ENCODE peak calls at places on chromosomes 5 and 9, in ten cellular contexts. W, E, R, B, G, N, P, I, Z and L are unnamed samples.

GRCh38 chr5:77356740-77357139 is 135.4 kb downstream of the WDR41 start:
- DNase-seq in G (no peak), R (no peak), Z (peak), P (no peak), W (no peak), I (peak), B (no peak), E (no peak), N (no peak), L (no peak)

GRCh38 chr5:97162045-97162444 is 19.6 kb upstream of the LIX1 start:
- DNase-seq in P (no peak), Z (peak), W (peak), B (peak), G (no peak), N (peak), I (peak), E (peak), R (no peak), L (peak)

GRCh38 chr9:27528886-27529315 is 713 bp downstream of the MOB3B start:
- DNase-seq in G (peak), N (peak), Z (no peak), E (peak), R (peak), P (peak), I (no peak), B (no peak), W (peak), L (peak)

GRCh38 chr5:172482156-172483020 is 28.1 kb upstream of the SH3PXD2B start:
- DNase-seq in B (no peak), W (no peak), E (no peak), G (no peak), P (no peak), Z (no peak), R (no peak), I (no peak), N (no peak), L (no peak)

GRCh38 chr5:141732417-141732816 is 50.4 kb upstream of the ARAP3 start:
- DNase-seq in W (no peak), E (no peak), G (no peak), I (no peak), B (no peak), P (no peak), Z (no peak), R (no peak), N (no peak), L (no peak)

GRCh38 chr9:70474413-70474812 is 60.0 kb upstream of the KLF9 start:
- DNase-seq in G (no peak), E (no peak), B (no peak), P (no peak), R (no peak), Z (no peak), W (no peak), I (no peak), N (no peak), L (no peak)

GRCh38 chr9:137077758-137078693 is 709 bp downstream of the UAP1L1 start:
- DNase-seq in W (peak), N (no peak), P (peak), G (no peak), Z (no peak), I (no peak), E (no peak), B (no peak), R (no peak), L (no peak)

GRCh38 chr5:1193591-1193985 is 7.8 kb upstream of the SLC6A19 start:
- DNase-seq in P (peak), N (no peak), R (no peak), G (peak), W (no peak), Z (no peak), I (no peak), E (no peak), B (no peak), L (no peak)

GRCh38 chr5:2634399-2635176 is 116.9 kb downstream of the IRX2 start:
- DNase-seq in P (no peak), Z (no peak), R (no peak), E (no peak), W (no peak), B (no peak), N (no peak), I (no peak), G (no peak), L (no peak)

GRCh38 chr5:150254363-150255154 is 35.0 kb downstream of the CAMK2A start:
- DNase-seq in G (no peak), R (no peak), W (no peak), N (no peak), E (no peak), P (peak), I (no peak), B (no peak), Z (no peak), L (no peak)

GRCh38 chr9:75490326-75490725 is 400.1 kb upstream of the PCSK5 start:
- DNase-seq in Z (no peak), W (no peak), B (no peak), G (no peak), P (no peak), E (no peak), I (no peak), R (no peak), N (no peak), L (no peak)

GRCh38 chr5:33212900-33213299 is 227.9 kb upstream of the TARS1 start:
- DNase-seq in N (no peak), G (no peak), Z (no peak), W (no peak), R (no peak), I (no peak), P (no peak), B (no peak), E (no peak), L (no peak)

GRCh38 chr5:152072076-152072475 is 147.4 kb upstream of the GLRA1 start:
- DNase-seq in I (no peak), N (no peak), W (no peak), P (no peak), Z (no peak), B (no peak), E (no peak), R (no peak), G (no peak), L (no peak)